ENCODE peak calls at places on chromosome 5, in eight cellular contexts. N is suprapubic skin; T is stimulated activated CD4-positive, alpha-beta T cell treated with anti-CD3 and anti-CD28 coated beads, Interleukin-4, amount 100 ng/mL, for 1 hour; R is adrenal gland; H is foreskin fibroblast; U is GM03348; M is DMS153; E is GM12892. L is an unnamed sample.

GRCh38 chr5:113806823-113807222 is 293.3 kb downstream of the YTHDC2 start:
- DNase-seq in N (no peak), T (no peak), R (no peak), H (peak; percentile 54), U (peak; percentile 30), M (no peak), E (no peak), L (no peak)

GRCh38 chr5:179298181-179298993 is 46.9 kb downstream of the ADAMTS2 start:
- DNase-seq in N (peak; percentile 22), T (no peak), R (no peak), H (no peak), U (no peak), M (no peak), E (no peak), L (no peak)

GRCh38 chr5:62942384-62942783 is 363.8 kb downstream of the LRRC70 start:
- DNase-seq in N (no peak), T (no peak), R (no peak), H (no peak), U (no peak), M (no peak), E (no peak), L (no peak)

GRCh38 chr5:147483197-147483790 is 26.6 kb downstream of the DPYSL3 start:
- DNase-seq in N (no peak), T (no peak), R (no peak), H (no peak), U (no peak), M (peak; percentile 91), E (no peak), L (no peak)

GRCh38 chr5:67515020-67515689 is 318.6 kb upstream of the CD180 start:
- DNase-seq in N (no peak), T (no peak), R (no peak), H (no peak), U (no peak), M (no peak), E (no peak), L (no peak)

GRCh38 chr5:35373196-35373696 is 143.0 kb upstream of the PRLR start:
- DNase-seq in N (no peak), T (no peak), R (no peak), H (no peak), U (no peak), M (no peak), E (no peak), L (no peak)

GRCh38 chr5:32805966-32806626 is 95.0 kb downstream of the NPR3 start:
- DNase-seq in N (no peak), T (no peak), R (no peak), H (peak; percentile 92), U (peak; percentile 76), M (no peak), E (no peak), L (no peak)

GRCh38 chr5:172334196-172334595 is 50.6 kb upstream of the UBTD2 start:
- DNase-seq in N (no peak), T (no peak), R (no peak), H (no peak), U (no peak), M (no peak), E (no peak), L (no peak)

GRCh38 chr5:137659209-137659608 is 76.7 kb downstream of the KLHL3 start:
- DNase-seq in N (no peak), T (no peak), R (no peak), H (no peak), U (no peak), M (no peak), E (no peak), L (no peak)

GRCh38 chr5:174589011-174589410 is 135.4 kb upstream of the MSX2 start:
- DNase-seq in N (no peak), T (no peak), R (no peak), H (no peak), U (no peak), M (no peak), E (no peak), L (no peak)

GRCh38 chr5:108093186-108093585 is 288.7 kb downstream of the FBXL17 start:
- DNase-seq in N (no peak), T (no peak), R (no peak), H (peak; percentile 45), U (peak; percentile 29), M (no peak), E (no peak), L (no peak)

GRCh38 chr5:135063511-135064234 is 29.6 kb upstream of the PITX1 start:
- DNase-seq in N (no peak), T (no peak), R (no peak), H (no peak), U (no peak), M (no peak), E (no peak), L (no peak)

GRCh38 chr5:147507480-147508126 is 2.3 kb downstream of the DPYSL3 start:
- DNase-seq in N (peak; percentile 69), T (no peak), R (no peak), H (peak; percentile 74), U (peak; percentile 66), M (no peak), E (no peak), L (no peak)

GRCh38 chr5:10612251-10612650 is 48.4 kb downstream of the ANKRD33B start:
- DNase-seq in N (no peak), T (no peak), R (no peak), H (no peak), U (no peak), M (no peak), E (no peak), L (no peak)

GRCh38 chr5:172694061-172694460 is 53.0 kb downstream of the NEURL1B start:
- DNase-seq in N (no peak), T (no peak), R (no peak), H (peak; percentile 42), U (no peak), M (no peak), E (no peak), L (no peak)

GRCh38 chr5:98770158-98770910 is 3.1 kb upstream of the RGMB start:
- DNase-seq in N (peak; percentile 76), T (peak; percentile 20), R (peak; percentile 33), H (peak; percentile 79), U (peak; percentile 40), M (no peak), E (no peak), L (peak; percentile 3)

GRCh38 chr5:14090290-14090689 is 52.9 kb upstream of the TRIO start:
- DNase-seq in N (no peak), T (no peak), R (no peak), H (no peak), U (no peak), M (no peak), E (no peak), L (no peak)

GRCh38 chr5:142587354-142587965 is 98.4 kb downstream of the FGF1 start:
- DNase-seq in N (no peak), T (no peak), R (no peak), H (peak; percentile 64), U (peak; percentile 31), M (no peak), E (no peak), L (no peak)

GRCh38 chr5:43203373-43203772 is 11.3 kb downstream of the NIM1K start:
- DNase-seq in N (no peak), T (no peak), R (peak; percentile 17), H (peak; percentile 55), U (no peak), M (no peak), E (no peak), L (no peak)

GRCh38 chr5:66361070-66361469 is 217.0 kb downstream of the SREK1 start:
- DNase-seq in N (no peak), T (no peak), R (no peak), H (no peak), U (no peak), M (no peak), E (no peak), L (no peak)

GRCh38 chr5:113054899-113055298 is 78.3 kb downstream of the DCP2 start:
- DNase-seq in N (no peak), T (no peak), R (no peak), H (no peak), U (no peak), M (no peak), E (no peak), L (no peak)